ENCODE peak calls at places on chromosomes 5 and 9, in five cellular contexts. V is heart left ventricle, C is right lobe of liver, I is sigmoid colon, W is endothelial cell of umbilical vein. E is an unnamed sample.
A peak's percentile ranks its signal among the peaks of the same experiment; 100 is the strongest.

GRCh38 chr5:175642998-175643397 is 14.9 kb upstream of the HRH2 start:
- DNase-seq in V (no peak), C (no peak), I (no peak), W (no peak), E (no peak)

GRCh38 chr5:65982635-65983034 is 56.3 kb downstream of the ERBIN start:
- DNase-seq in V (no peak), C (no peak), I (no peak), W (no peak), E (no peak)

GRCh38 chr5:133785182-133785581 is 172.8 kb upstream of the FSTL4 start:
- DNase-seq in V (no peak), C (no peak), I (no peak), W (no peak), E (no peak)

GRCh38 chr9:78210841-78211301 is 25.0 kb upstream of the CEP78 start:
- DNase-seq in V (no peak), C (no peak), I (no peak), W (no peak), E (no peak)

GRCh38 chr9:128824911-128825310 is 4.7 kb downstream of the SPOUT1 start:
- DNase-seq in V (no peak), C (no peak), I (no peak), W (no peak), E (no peak)

GRCh38 chr5:170338272-170338671 is 40.7 kb upstream of the LCP2 start:
- DNase-seq in V (no peak), C (no peak), I (no peak), W (no peak), E (no peak)

GRCh38 chr5:104045987-104046386 is 483.4 kb upstream of the NUDT12 start:
- DNase-seq in V (no peak), C (no peak), I (no peak), W (no peak), E (no peak)

GRCh38 chr9:108099854-108100253 is 610.3 kb upstream of the KLF4 start:
- DNase-seq in V (no peak), C (no peak), I (no peak), W (no peak), E (no peak)

GRCh38 chr5:94174748-94175411 is 433.5 kb upstream of the POU5F2 start:
- DNase-seq in V (no peak), C (no peak), I (no peak), W (no peak), E (no peak)

GRCh38 chr5:30401479-30402058 is 791.9 kb upstream of the CDH6 start:
- DNase-seq in V (no peak), C (peak; percentile 58), I (no peak), W (no peak), E (no peak)

GRCh38 chr5:145178667-145179523 is 656.2 kb downstream of the PRELID2 start:
- DNase-seq in V (no peak), C (no peak), I (no peak), W (no peak), E (no peak)

GRCh38 chr5:145479271-145479670 is 355.9 kb downstream of the PRELID2 start:
- DNase-seq in V (no peak), C (no peak), I (no peak), W (peak; percentile 44), E (no peak)

GRCh38 chr9:98867109-98867433 is 59.6 kb downstream of the GALNT12 start:
- DNase-seq in V (no peak), C (no peak), I (no peak), W (no peak), E (no peak)

GRCh38 chr5:153896701-153897100 is 142.0 kb downstream of the FAM114A2 start:
- DNase-seq in V (no peak), C (no peak), I (no peak), W (no peak), E (no peak)

GRCh38 chr5:11482011-11482410 is 422.2 kb downstream of the CTNND2 start:
- DNase-seq in V (no peak), C (no peak), I (no peak), W (no peak), E (no peak)

GRCh38 chr5:88262116-88262515 is 6.5 kb downstream of the TMEM161B start:
- DNase-seq in V (no peak), C (no peak), I (no peak), W (no peak), E (no peak)

GRCh38 chr9:27714388-27714787 is 141.1 kb upstream of the C9orf72 start:
- DNase-seq in V (no peak), C (no peak), I (no peak), W (no peak), E (no peak)

GRCh38 chr5:155299342-155300006 is 285.9 kb downstream of the KIF4B start:
- DNase-seq in V (no peak), C (peak; percentile 54), I (no peak), W (no peak), E (no peak)

GRCh38 chr5:60161340-60161934 is 267.9 kb upstream of the PDE4D start:
- DNase-seq in V (no peak), C (no peak), I (no peak), W (peak; percentile 28), E (no peak)

GRCh38 chr5:44665101-44665701 is 143.5 kb upstream of the MRPS30 start:
- DNase-seq in V (no peak), C (no peak), I (no peak), W (no peak), E (no peak)

GRCh38 chr5:142653321-142653720 is 32.6 kb downstream of the FGF1 start:
- DNase-seq in V (no peak), C (no peak), I (no peak), W (no peak), E (no peak)

GRCh38 chr5:75034137-75034739 is 18.1 kb downstream of the GCNT4 start:
- DNase-seq in V (no peak), C (no peak), I (no peak), W (no peak), E (no peak)

GRCh38 chr5:146706321-146706972 is 172.1 kb downstream of the PPP2R2B start:
- DNase-seq in V (no peak), C (peak; percentile 43), I (no peak), W (no peak), E (no peak)

GRCh38 chr5:80668016-80668969 is 13.5 kb upstream of the DHFR start:
- DNase-seq in V (no peak), C (peak; percentile 89), I (no peak), W (no peak), E (no peak)

GRCh38 chr9:22483528-22484060 is 37.0 kb downstream of the DMRTA1 start:
- DNase-seq in V (no peak), C (no peak), I (no peak), W (no peak), E (no peak)

GRCh38 chr9:120486347-120486746 is 93.6 kb downstream of the CDK5RAP2 start:
- DNase-seq in V (no peak), C (no peak), I (no peak), W (no peak), E (no peak)

GRCh38 chr9:8224381-8224791 is 424.8 kb upstream of the DMAC1 start:
- DNase-seq in V (no peak), C (no peak), I (no peak), W (no peak), E (no peak)

GRCh38 chr9:7053903-7054302 is 296.1 kb downstream of the KDM4C start:
- DNase-seq in V (no peak), C (no peak), I (no peak), W (no peak), E (no peak)

GRCh38 chr9:79639354-79639753 is 67.6 kb downstream of the TLE4 start:
- DNase-seq in V (no peak), C (no peak), I (no peak), W (no peak), E (no peak)

GRCh38 chr5:179930788-179931473 is 23.2 kb upstream of the TBC1D9B start:
- DNase-seq in V (no peak), C (no peak), I (no peak), W (peak; percentile 11), E (no peak)

GRCh38 chr5:53276825-53277224 is 167.3 kb upstream of the MOCS2 start:
- DNase-seq in V (no peak), C (no peak), I (no peak), W (no peak), E (no peak)

GRCh38 chr9:4177970-4178758 is 121.7 kb downstream of the GLIS3 start:
- DNase-seq in V (no peak), C (no peak), I (no peak), W (no peak), E (no peak)

GRCh38 chr9:4180907-4181605 is 118.8 kb downstream of the GLIS3 start:
- DNase-seq in V (no peak), C (no peak), I (no peak), W (no peak), E (no peak)

GRCh38 chr9:4182831-4183230 is 117.0 kb downstream of the GLIS3 start:
- DNase-seq in V (no peak), C (no peak), I (no peak), W (no peak), E (no peak)
- H3K36me3 ChIP-seq in V (no peaks in the 10 kb centered on the region), C (no peaks in the 10 kb centered on the region), I (no peaks in the 10 kb centered on the region), W (no peaks in the 10 kb centered on the region), E (no peaks in the 10 kb centered on the region)

GRCh38 chr5:34838785-34839714 is at the start of gene TTC23L:
- DNase-seq in V (peak; percentile 90), C (peak; percentile 95), I (peak; percentile 93), W (peak; percentile 78), E (peak; percentile 90)
- TF ChIP-seq POLR2A in V (peak; percentile 32), C (peak; percentile 76), I (peak; percentile 44), W (no peak), E (no peak)

GRCh38 chr5:157247267-157247666 is 18.7 kb upstream of the CYFIP2 start:
- DNase-seq in V (no peak), C (no peak), I (no peak), W (no peak), E (no peak)
- H3K36me3 ChIP-seq in V (no peaks in the 10 kb centered on the region), C (no peaks in the 10 kb centered on the region), I (no peaks in the 10 kb centered on the region), W (no peaks in the 10 kb centered on the region), E (no peaks in the 10 kb centered on the region)

GRCh38 chr5:138468133-138468965 is 3.1 kb downstream of the EGR1 start:
- DNase-seq in V (no peak), C (no peak), I (no peak), W (peak; percentile 1), E (no peak)

GRCh38 chr5:138468966-138469539 is 3.8 kb downstream of the EGR1 start:
- DNase-seq in V (no peak), C (no peak), I (no peak), W (peak; percentile 3), E (no peak)

GRCh38 chr5:138472353-138472752 is 7.1 kb downstream of the EGR1 start:
- DNase-seq in V (no peak), C (no peak), I (no peak), W (no peak), E (no peak)

GRCh38 chr5:138469540-138470321 is 4.5 kb downstream of the EGR1 start:
- DNase-seq in V (no peak), C (no peak), I (peak; percentile 86), W (peak; percentile 22), E (peak; percentile 17)

GRCh38 chr5:138470322-138471285 is 5.3 kb downstream of the EGR1 start:
- DNase-seq in V (no peak), C (no peak), I (no peak), W (peak; percentile 8), E (no peak)
- TF ChIP-seq POLR2A in V (no peak), C (no peak), I (no peak), W (no peak), E (no peak)